ENCODE peak calls at places on chromosome 14, in nine cellular contexts. One of them, this sample, is unnamed.

GRCh38 chr14:77620222-77620865 is 3.9 kb upstream of the SPTLC2 start:
- DNase-seq in MM.1S: no peak
- DNase-seq in body of pancreas: no peak
- DNase-seq in tibial artery: no peak
- DNase-seq in BE2C: no peak
- DNase-seq in heart right ventricle: no peak
- DNase-seq in fibroblast of lung: no peak
- DNase-seq in left ventricle myocardium inferior: no peak
- DNase-seq in cardiac muscle cell: no peak
- DNase-seq in this sample: no peak

GRCh38 chr14:64698899-64699298 is 5.3 kb upstream of the PLEKHG3 start:
- DNase-seq in cardiac muscle cell: no peak
- DNase-seq in fibroblast of lung: no peak
- DNase-seq in MM.1S: peak; percentile 22
- DNase-seq in left ventricle myocardium inferior: no peak
- DNase-seq in BE2C: no peak
- DNase-seq in body of pancreas: peak; percentile 74
- DNase-seq in heart right ventricle: no peak
- DNase-seq in tibial artery: peak; percentile 18
- DNase-seq in this sample: peak; percentile 87

GRCh38 chr14:21241218-21241819 is 27.9 kb downstream of the HNRNPC start:
- DNase-seq in BE2C: no peak
- DNase-seq in left ventricle myocardium inferior: no peak
- DNase-seq in fibroblast of lung: peak; percentile 57
- DNase-seq in cardiac muscle cell: no peak
- DNase-seq in tibial artery: no peak
- DNase-seq in MM.1S: no peak
- DNase-seq in heart right ventricle: no peak
- DNase-seq in body of pancreas: no peak
- DNase-seq in this sample: no peak

GRCh38 chr14:51451561-51451960 is 200.1 kb upstream of the FRMD6 start:
- DNase-seq in fibroblast of lung: no peak
- DNase-seq in MM.1S: no peak
- DNase-seq in heart right ventricle: no peak
- DNase-seq in cardiac muscle cell: no peak
- DNase-seq in BE2C: no peak
- DNase-seq in body of pancreas: no peak
- DNase-seq in tibial artery: no peak
- DNase-seq in left ventricle myocardium inferior: no peak
- DNase-seq in this sample: no peak

GRCh38 chr14:49461529-49462401 is 124.4 kb downstream of the RPS29 start:
- DNase-seq in tibial artery: peak; percentile 31
- DNase-seq in left ventricle myocardium inferior: no peak
- DNase-seq in body of pancreas: peak; percentile 77
- DNase-seq in heart right ventricle: no peak
- DNase-seq in BE2C: peak; percentile 71
- DNase-seq in cardiac muscle cell: peak; percentile 67
- DNase-seq in fibroblast of lung: peak; percentile 86
- DNase-seq in MM.1S: peak; percentile 64
- DNase-seq in this sample: peak; percentile 76

GRCh38 chr14:104138098-104138890 is at the start of gene KIF26A:
- DNase-seq in heart right ventricle: peak; percentile 69
- DNase-seq in body of pancreas: peak; percentile 38
- DNase-seq in tibial artery: no peak
- DNase-seq in left ventricle myocardium inferior: peak; percentile 60
- DNase-seq in MM.1S: no peak
- DNase-seq in BE2C: peak; percentile 93
- DNase-seq in cardiac muscle cell: peak; percentile 80
- DNase-seq in fibroblast of lung: no peak
- DNase-seq in this sample: peak; percentile 65

GRCh38 chr14:90850487-90850886 is 34.3 kb upstream of the TTC7B start:
- DNase-seq in heart right ventricle: no peak
- DNase-seq in left ventricle myocardium inferior: no peak
- DNase-seq in cardiac muscle cell: no peak
- DNase-seq in fibroblast of lung: peak; percentile 16
- DNase-seq in body of pancreas: peak; percentile 35
- DNase-seq in tibial artery: no peak
- DNase-seq in BE2C: no peak
- DNase-seq in MM.1S: no peak
- DNase-seq in this sample: no peak

GRCh38 chr14:34931206-34931605 is 51.6 kb upstream of the SRP54 start:
- DNase-seq in heart right ventricle: no peak
- DNase-seq in BE2C: no peak
- DNase-seq in tibial artery: no peak
- DNase-seq in body of pancreas: no peak
- DNase-seq in cardiac muscle cell: no peak
- DNase-seq in fibroblast of lung: no peak
- DNase-seq in MM.1S: no peak
- DNase-seq in left ventricle myocardium inferior: no peak
- DNase-seq in this sample: no peak

GRCh38 chr14:27134200-27134599 is 536.4 kb upstream of the NOVA1 start:
- DNase-seq in cardiac muscle cell: no peak
- DNase-seq in fibroblast of lung: no peak
- DNase-seq in heart right ventricle: no peak
- DNase-seq in MM.1S: no peak
- DNase-seq in left ventricle myocardium inferior: no peak
- DNase-seq in BE2C: no peak
- DNase-seq in tibial artery: no peak
- DNase-seq in body of pancreas: no peak
- DNase-seq in this sample: no peak

GRCh38 chr14:45649051-45649450 is 396.0 kb upstream of the MIS18BP1 start:
- DNase-seq in fibroblast of lung: no peak
- DNase-seq in cardiac muscle cell: no peak
- DNase-seq in heart right ventricle: no peak
- DNase-seq in BE2C: no peak
- DNase-seq in left ventricle myocardium inferior: no peak
- DNase-seq in body of pancreas: no peak
- DNase-seq in MM.1S: no peak
- DNase-seq in tibial artery: no peak
- DNase-seq in this sample: no peak

GRCh38 chr14:59044707-59045106 is 143.8 kb upstream of the DAAM1 start:
- DNase-seq in left ventricle myocardium inferior: no peak
- DNase-seq in body of pancreas: no peak
- DNase-seq in tibial artery: no peak
- DNase-seq in cardiac muscle cell: no peak
- DNase-seq in fibroblast of lung: no peak
- DNase-seq in MM.1S: no peak
- DNase-seq in BE2C: peak; percentile 15
- DNase-seq in heart right ventricle: no peak
- DNase-seq in this sample: no peak

GRCh38 chr14:93720981-93721483 is 67.3 kb downstream of the PRIMA1 start:
- DNase-seq in BE2C: no peak
- DNase-seq in cardiac muscle cell: no peak
- DNase-seq in fibroblast of lung: no peak
- DNase-seq in tibial artery: no peak
- DNase-seq in left ventricle myocardium inferior: no peak
- DNase-seq in MM.1S: no peak
- DNase-seq in body of pancreas: no peak
- DNase-seq in heart right ventricle: no peak
- DNase-seq in this sample: no peak

GRCh38 chr14:33110737-33111443 is 172.2 kb downstream of the NPAS3 start:
- DNase-seq in heart right ventricle: no peak
- DNase-seq in body of pancreas: no peak
- DNase-seq in MM.1S: peak; percentile 6
- DNase-seq in cardiac muscle cell: no peak
- DNase-seq in tibial artery: no peak
- DNase-seq in fibroblast of lung: no peak
- DNase-seq in left ventricle myocardium inferior: no peak
- DNase-seq in BE2C: no peak
- DNase-seq in this sample: no peak

GRCh38 chr14:37551119-37551518 is 43.9 kb downstream of the FOXA1 start:
- DNase-seq in tibial artery: no peak
- DNase-seq in cardiac muscle cell: no peak
- DNase-seq in BE2C: no peak
- DNase-seq in body of pancreas: no peak
- DNase-seq in heart right ventricle: no peak
- DNase-seq in MM.1S: no peak
- DNase-seq in left ventricle myocardium inferior: no peak
- DNase-seq in fibroblast of lung: no peak
- DNase-seq in this sample: no peak

GRCh38 chr14:74239848-74240793 is 872 bp downstream of the VSX2 start:
- DNase-seq in left ventricle myocardium inferior: no peak
- DNase-seq in BE2C: no peak
- DNase-seq in MM.1S: no peak
- DNase-seq in body of pancreas: no peak
- DNase-seq in tibial artery: no peak
- DNase-seq in heart right ventricle: no peak
- DNase-seq in cardiac muscle cell: no peak
- DNase-seq in fibroblast of lung: peak; percentile 12
- DNase-seq in this sample: no peak

DNA sequence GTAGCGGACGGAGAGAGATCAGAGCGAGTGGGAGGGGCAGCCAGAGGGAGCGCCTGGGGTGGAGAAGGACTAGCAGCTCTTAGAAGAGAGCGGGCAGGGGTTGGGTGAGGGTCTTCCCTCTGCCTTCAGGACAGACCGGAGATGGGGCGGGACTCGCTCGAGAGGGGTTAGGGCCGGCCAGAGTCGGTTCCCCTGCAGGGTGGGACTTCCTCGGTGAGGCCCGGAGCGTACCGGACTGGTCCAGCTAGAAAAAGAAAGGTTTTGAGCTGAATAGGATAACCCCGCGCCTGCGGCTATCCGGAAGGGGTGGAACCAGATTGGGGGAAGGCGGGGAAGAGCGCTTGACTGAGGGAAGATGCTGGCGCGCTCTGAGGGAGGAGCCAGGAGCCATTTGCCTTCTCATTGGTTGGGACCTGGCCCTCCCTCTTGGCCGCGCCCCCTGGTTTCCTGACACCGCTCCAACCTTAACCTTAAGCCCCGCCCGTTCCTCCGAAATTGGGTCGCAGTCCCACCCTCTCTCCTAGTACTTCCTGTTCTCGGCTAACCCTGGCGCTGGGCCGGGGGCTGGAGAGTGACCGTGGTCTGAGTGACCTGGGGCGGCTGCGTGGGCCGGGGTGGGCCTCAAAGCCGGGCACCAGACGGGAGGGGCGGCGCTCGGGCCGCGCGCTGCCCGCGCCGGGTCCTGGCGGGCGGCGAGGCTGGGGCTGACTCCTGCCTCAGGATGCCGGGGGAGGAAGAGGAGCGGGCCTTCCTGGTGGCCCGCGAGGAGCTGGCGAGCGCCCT is at the start of gene RNF31:
- DNase-seq in fibroblast of lung: peak; percentile 99
- DNase-seq in tibial artery: peak; percentile 99
- DNase-seq in left ventricle myocardium inferior: peak; percentile 99
- DNase-seq in heart right ventricle: peak; percentile 97
- DNase-seq in cardiac muscle cell: peak; percentile 99
- DNase-seq in BE2C: peak; percentile 98
- DNase-seq in body of pancreas: peak; percentile 98
- DNase-seq in MM.1S: peak; percentile 92
- DNase-seq in this sample: peak; percentile 98
- H3K4me1 ChIP-seq in fibroblast of lung: peaks cover 8% of the 10 kb centered on the region
- H3K4me1 ChIP-seq in tibial artery: peaks cover 17% of the 10 kb centered on the region
- H3K4me1 ChIP-seq in left ventricle myocardium inferior: peaks cover 56% of the 10 kb centered on the region
- H3K4me1 ChIP-seq in heart right ventricle: peaks cover 57% of the 10 kb centered on the region
- H3K4me1 ChIP-seq in cardiac muscle cell: peaks cover 10% of the 10 kb centered on the region
- H3K4me1 ChIP-seq in BE2C: no peaks in the 10 kb centered on the region
- H3K4me1 ChIP-seq in body of pancreas: peaks cover 41% of the 10 kb centered on the region
- H3K4me1 ChIP-seq in MM.1S: peaks cover 11% of the 10 kb centered on the region
- H3K4me1 ChIP-seq in this sample: peaks cover 6% of the 10 kb centered on the region

DNA sequence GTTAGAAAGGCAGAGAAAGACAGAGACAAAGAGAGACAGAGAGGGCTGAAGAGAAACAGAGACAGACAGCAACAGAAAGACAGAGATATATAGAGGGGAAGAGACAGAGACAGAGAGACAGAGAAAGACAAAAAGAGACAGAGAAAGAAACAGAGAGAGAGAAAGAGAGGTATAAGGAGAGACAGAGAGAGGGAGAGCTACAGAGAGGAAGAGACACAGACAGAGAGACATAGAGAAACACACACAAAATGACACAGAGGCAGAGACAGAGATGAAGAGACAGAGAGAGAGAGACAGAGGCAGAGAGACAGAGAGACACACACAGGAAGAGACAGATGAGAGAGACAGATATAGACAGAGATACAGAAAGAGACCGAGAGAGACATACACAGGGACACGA is 168.6 kb downstream of the TMEM121 start:
- DNase-seq in BE2C: no peak
- DNase-seq in body of pancreas: no peak
- DNase-seq in cardiac muscle cell: no peak
- DNase-seq in tibial artery: no peak
- DNase-seq in fibroblast of lung: no peak
- DNase-seq in left ventricle myocardium inferior: no peak
- DNase-seq in MM.1S: no peak
- DNase-seq in heart right ventricle: no peak
- DNase-seq in this sample: no peak
- H3K4me3 ChIP-seq in BE2C: no peak overlapping the region
- H3K4me3 ChIP-seq in body of pancreas: no peak overlapping the region
- H3K4me3 ChIP-seq in cardiac muscle cell: no peak overlapping the region
- H3K4me3 ChIP-seq in tibial artery: no peak overlapping the region
- H3K4me3 ChIP-seq in fibroblast of lung: no peak overlapping the region
- H3K4me3 ChIP-seq in left ventricle myocardium inferior: no peak overlapping the region
- H3K4me3 ChIP-seq in MM.1S: no peak overlapping the region
- H3K4me3 ChIP-seq in heart right ventricle: no peak overlapping the region
- H3K4me3 ChIP-seq in this sample: no peak overlapping the region

GRCh38 chr14:95483843-95484165 is 32.6 kb downstream of the SYNE3 start:
- DNase-seq in body of pancreas: no peak
- DNase-seq in fibroblast of lung: no peak
- DNase-seq in MM.1S: no peak
- DNase-seq in BE2C: no peak
- DNase-seq in cardiac muscle cell: no peak
- DNase-seq in heart right ventricle: no peak
- DNase-seq in tibial artery: no peak
- DNase-seq in left ventricle myocardium inferior: no peak
- DNase-seq in this sample: no peak

GRCh38 chr14:95486875-95487668 is 29.4 kb downstream of the SYNE3 start:
- DNase-seq in left ventricle myocardium inferior: no peak
- DNase-seq in MM.1S: peak; percentile 69
- DNase-seq in body of pancreas: no peak
- DNase-seq in BE2C: no peak
- DNase-seq in cardiac muscle cell: no peak
- DNase-seq in heart right ventricle: no peak
- DNase-seq in tibial artery: no peak
- DNase-seq in fibroblast of lung: no peak
- DNase-seq in this sample: no peak

GRCh38 chr14:95484296-95484695 is 32.2 kb downstream of the SYNE3 start:
- DNase-seq in BE2C: no peak
- DNase-seq in tibial artery: no peak
- DNase-seq in cardiac muscle cell: no peak
- DNase-seq in left ventricle myocardium inferior: no peak
- DNase-seq in heart right ventricle: no peak
- DNase-seq in MM.1S: no peak
- DNase-seq in body of pancreas: no peak
- DNase-seq in fibroblast of lung: no peak
- DNase-seq in this sample: no peak

GRCh38 chr14:95482967-95483842 is 33.2 kb downstream of the SYNE3 start:
- DNase-seq in cardiac muscle cell: no peak
- DNase-seq in tibial artery: peak; percentile 87
- DNase-seq in body of pancreas: peak; percentile 33
- DNase-seq in heart right ventricle: peak; percentile 74
- DNase-seq in fibroblast of lung: peak; percentile 97
- DNase-seq in BE2C: peak; percentile 75
- DNase-seq in MM.1S: no peak
- DNase-seq in left ventricle myocardium inferior: peak; percentile 79
- DNase-seq in this sample: no peak

GRCh38 chr14:95485222-95485819 is 31.1 kb downstream of the SYNE3 start:
- DNase-seq in BE2C: no peak
- DNase-seq in fibroblast of lung: no peak
- DNase-seq in cardiac muscle cell: no peak
- DNase-seq in body of pancreas: no peak
- DNase-seq in left ventricle myocardium inferior: no peak
- DNase-seq in tibial artery: no peak
- DNase-seq in MM.1S: no peak
- DNase-seq in heart right ventricle: no peak
- DNase-seq in this sample: no peak
- H3K4me1 ChIP-seq in BE2C: peaks cover 13% of the 10 kb centered on the region
- H3K4me1 ChIP-seq in fibroblast of lung: peaks cover 28% of the 10 kb centered on the region
- H3K4me1 ChIP-seq in cardiac muscle cell: no peaks in the 10 kb centered on the region
- H3K4me1 ChIP-seq in body of pancreas: no peaks in the 10 kb centered on the region
- H3K4me1 ChIP-seq in left ventricle myocardium inferior: peaks cover 83% of the 10 kb centered on the region
- H3K4me1 ChIP-seq in tibial artery: peaks cover 47% of the 10 kb centered on the region
- H3K4me1 ChIP-seq in MM.1S: peaks cover 35% of the 10 kb centered on the region
- H3K4me1 ChIP-seq in heart right ventricle: peaks cover 63% of the 10 kb centered on the region
- H3K4me1 ChIP-seq in this sample: peaks cover 60% of the 10 kb centered on the region

GRCh38 chr14:95235351-95235750 is 78.0 kb upstream of the DICER1 start:
- DNase-seq in left ventricle myocardium inferior: no peak
- DNase-seq in heart right ventricle: no peak
- DNase-seq in BE2C: peak; percentile 47
- DNase-seq in tibial artery: no peak
- DNase-seq in fibroblast of lung: no peak
- DNase-seq in MM.1S: no peak
- DNase-seq in cardiac muscle cell: no peak
- DNase-seq in body of pancreas: no peak
- DNase-seq in this sample: no peak
- H3K4me3 ChIP-seq in left ventricle myocardium inferior: no peak overlapping the region
- H3K4me3 ChIP-seq in heart right ventricle: no peak overlapping the region
- H3K4me3 ChIP-seq in BE2C: no peak overlapping the region
- H3K4me3 ChIP-seq in tibial artery: no peak overlapping the region
- H3K4me3 ChIP-seq in fibroblast of lung: no peak overlapping the region
- H3K4me3 ChIP-seq in MM.1S: no peak overlapping the region
- H3K4me3 ChIP-seq in cardiac muscle cell: no peak overlapping the region
- H3K4me3 ChIP-seq in body of pancreas: no peak overlapping the region
- H3K4me3 ChIP-seq in this sample: no peak overlapping the region

This sample was measured in Caco-2.